ENCODE peak calls at places on chromosome 5, in five cellular contexts. Q is choroid plexus epithelial cell, V is left ventricle myocardium inferior, O is spleen, E is IMR-90. I is an unnamed sample.

GRCh38 chr5:473344-474192 is 30.6 kb downstream of the EXOC3 start:
- DNase-seq in O (no peak), Q (peak; percentile 49), E (peak; percentile 34), V (peak; percentile 41), I (no peak)

GRCh38 chr5:67405101-67405364 is 208.4 kb upstream of the CD180 start:
- DNase-seq in E (no peak), Q (no peak), O (no peak), V (no peak), I (no peak)

GRCh38 chr5:140041492-140042421 is 1.3 kb downstream of the NRG2 start:
- DNase-seq in Q (peak; percentile 25), E (peak; percentile 12), O (peak; percentile 82), V (peak; percentile 50), I (peak; percentile 18)

GRCh38 chr5:160054831-160055230 is 45.9 kb downstream of the TTC1 start:
- DNase-seq in O (no peak), Q (peak; percentile 45), E (peak; percentile 51), V (no peak), I (no peak)

GRCh38 chr5:459562-460412 is 16.8 kb downstream of the EXOC3 start:
- DNase-seq in O (peak; percentile 70), V (no peak), Q (no peak), E (no peak), I (no peak)

GRCh38 chr5:64923151-64923685 is 154.5 kb downstream of the CWC27 start:
- DNase-seq in Q (peak; percentile 82), O (no peak), E (peak; percentile 84), V (no peak), I (no peak)

GRCh38 chr5:140151068-140151718 is 23.8 kb upstream of the CYSTM1 start:
- DNase-seq in E (no peak), V (no peak), Q (no peak), O (no peak), I (no peak)

GRCh38 chr5:132019857-132020555 is 8.5 kb upstream of the ACSL6 start:
- DNase-seq in O (peak; percentile 74), V (no peak), E (no peak), Q (no peak), I (no peak)

GRCh38 chr5:58406394-58406793 is 53.5 kb downstream of the PLK2 start:
- DNase-seq in E (no peak), V (no peak), O (no peak), Q (no peak), I (no peak)
- H3K4me3 ChIP-seq in E (no peak overlapping the region), V (no peak overlapping the region), O (no peak overlapping the region), Q (no peak overlapping the region), I (no peak overlapping the region)

GRCh38 chr5:180353963-180354574 is 933 bp upstream of the GFPT2 start:
- DNase-seq in Q (peak; percentile 24), O (no peak), E (no peak), V (no peak), I (no peak)
- H3K4me3 ChIP-seq in Q (peak overlapping the region; percentile 81), O (peak overlapping the region; percentile 89), E (peak overlapping the region; percentile 78), V (peak overlapping the region; percentile 76), I (peak overlapping the region; percentile 97)

GRCh38 chr5:14331377-14331776 is 188.2 kb downstream of the TRIO start:
- DNase-seq in V (no peak), O (no peak), E (peak; percentile 32), Q (peak; percentile 24), I (no peak)
- H3K4me3 ChIP-seq in V (no peak overlapping the region), O (no peak overlapping the region), E (no peak overlapping the region), Q (no peak overlapping the region), I (no peak overlapping the region)

GRCh38 chr5:174433098-174433497 is 291.3 kb upstream of the MSX2 start:
- DNase-seq in O (no peak), E (no peak), V (no peak), Q (no peak), I (no peak)

GRCh38 chr5:174430940-174431339 is 293.4 kb upstream of the MSX2 start:
- DNase-seq in Q (no peak), O (no peak), E (no peak), V (no peak), I (no peak)

GRCh38 chr5:174431504-174431903 is 292.9 kb upstream of the MSX2 start:
- DNase-seq in E (no peak), V (no peak), Q (no peak), O (no peak), I (no peak)

GRCh38 chr5:174436805-174437204 is 287.6 kb upstream of the MSX2 start:
- DNase-seq in E (no peak), V (no peak), Q (no peak), O (no peak), I (no peak)
- H3K4me3 ChIP-seq in E (no peak overlapping the region), V (no peak overlapping the region), Q (no peak overlapping the region), O (no peak overlapping the region), I (no peak overlapping the region)

I was measured in thoracic aorta.